ENCODE peak calls at places on chromosomes 16 and 17, in five cellular contexts. N is GM12865, D is fibroblast of lung, M is colonic mucosa, V is PC-3. Y is an unnamed sample.

GRCh38 chr17:10025224-10025623 is 120.2 kb upstream of the RCVRN start:
- DNase-seq in V (no peak), D (no peak), N (no peak), M (no peak), Y (no peak)

GRCh38 chr16:28168991-28169554 is 42.7 kb downstream of the XPO6 start:
- DNase-seq in N (no peak), V (no peak), D (no peak), M (no peak), Y (no peak)

GRCh38 chr17:39264119-39264518 is 38.4 kb upstream of the STAC2 start:
- DNase-seq in M (no peak), D (no peak), V (no peak), N (no peak), Y (no peak)

GRCh38 chr16:11394593-11394960 is 49.3 kb downstream of the RMI2 start:
- DNase-seq in D (no peak), M (no peak), N (no peak), V (no peak), Y (no peak)

GRCh38 chr17:79356839-79357447 is 253.9 kb downstream of the RBFOX3 start:
- DNase-seq in D (no peak), M (no peak), N (no peak), V (no peak), Y (no peak)

GRCh38 chr16:58032710-58033293 is 7.2 kb downstream of the MMP15 start:
- DNase-seq in M (no peak), N (no peak), D (no peak), V (no peak), Y (no peak)

GRCh38 chr17:14306602-14307001 is 5.7 kb downstream of the HS3ST3B1 start:
- DNase-seq in N (no peak), M (no peak), V (no peak), D (no peak), Y (no peak)

GRCh38 chr17:8225813-8226535 is 15.6 kb upstream of the AURKB start:
- DNase-seq in N (peak; percentile 89), V (peak; percentile 55), M (peak; percentile 84), D (peak; percentile 79), Y (no peak)

GRCh38 chr17:28018439-28019070 is 23.9 kb upstream of the NLK start:
- DNase-seq in D (peak; percentile 32), N (no peak), V (peak; percentile 66), M (no peak), Y (no peak)

GRCh38 chr16:85917012-85917411 is 18.1 kb downstream of the IRF8 start:
- DNase-seq in N (no peak), D (no peak), M (no peak), V (no peak), Y (no peak)

GRCh38 chr17:64236827-64237403 is 26.1 kb downstream of the TEX2 start:
- DNase-seq in D (peak; percentile 17), V (peak; percentile 46), M (no peak), N (no peak), Y (no peak)

GRCh38 chr17:283911-284675 is 68.5 kb downstream of the RPH3AL start:
- DNase-seq in V (no peak), N (no peak), M (no peak), D (no peak), Y (no peak)

GRCh38 chr16:35188288-35189155 is 1729.1 kb downstream of the TP53TG3F start:
- DNase-seq in M (no peak), D (no peak), V (no peak), N (no peak), Y (no peak)

GRCh38 chr16:77600555-77600954 is 121.8 kb upstream of the NUDT7 start:
- DNase-seq in V (no peak), D (no peak), M (no peak), N (no peak), Y (no peak)

GRCh38 chr17:2965621-2966275 is 97.7 kb downstream of the OR1D5 start:
- DNase-seq in N (no peak), D (peak; percentile 70), V (peak; percentile 71), M (no peak), Y (no peak)

GRCh38 chr16:23986455-23986854 is 150.7 kb downstream of the PRKCB start:
- DNase-seq in V (no peak), N (no peak), M (no peak), D (no peak), Y (no peak)

GRCh38 chr16:67429053-67429798 is 1.7 kb upstream of the HSD11B2 start:
- DNase-seq in D (no peak), N (no peak), V (no peak), M (peak; percentile 87), Y (no peak)

GRCh38 chr16:27520982-27521673 is 28.6 kb downstream of the GTF3C1 start:
- DNase-seq in M (no peak), V (no peak), D (peak; percentile 56), N (no peak), Y (no peak)

GRCh38 chr16:88595101-88595500 is 24.9 kb downstream of the ZC3H18 start:
- DNase-seq in D (no peak), V (no peak), M (no peak), N (no peak), Y (no peak)

GRCh38 chr16:83187404-83187803 is 560.6 kb downstream of the CDH13 start:
- DNase-seq in N (peak; percentile 31), M (no peak), V (peak; percentile 10), D (peak; percentile 81), Y (peak; percentile 47)

GRCh38 chr16:49439676-49440075 is 66.1 kb downstream of the C16orf78 start:
- DNase-seq in N (no peak), V (no peak), M (no peak), D (no peak), Y (no peak)

GRCh38 chr16:15725641-15726240 is 75.7 kb downstream of the NDE1 start:
- DNase-seq in D (no peak), N (no peak), V (no peak), M (no peak), Y (no peak)

GRCh38 chr17:12918132-12918531 is 99.7 kb downstream of the ELAC2 start:
- DNase-seq in M (no peak), N (no peak), V (peak; percentile 87), D (no peak), Y (no peak)

GRCh38 chr17:3534881-3535252 is 22.7 kb downstream of the TRPV3 start:
- DNase-seq in V (peak; percentile 58), M (peak; percentile 41), D (peak; percentile 20), N (peak; percentile 38), Y (no peak)

GRCh38 chr17:37831492-37831891 is 86.6 kb upstream of the HNF1B start:
- DNase-seq in N (no peak), D (no peak), M (no peak), V (no peak), Y (no peak)

GRCh38 chr17:40309938-40310510 is 1.0 kb downstream of the RARA start:
- DNase-seq in V (peak; percentile 31), M (peak; percentile 53), D (no peak), N (no peak), Y (no peak)

GRCh38 chr17:40253565-40253964 is 34.1 kb upstream of the CDC6 start:
- DNase-seq in N (no peak), M (no peak), D (no peak), V (no peak), Y (no peak)

GRCh38 chr16:84889066-84889465 is 69.3 kb downstream of the CRISPLD2 start:
- DNase-seq in V (no peak), M (no peak), N (no peak), D (peak; percentile 17), Y (no peak)

GRCh38 chr17:39252788-39253460 is 27.2 kb upstream of the STAC2 start:
- DNase-seq in M (no peak), N (no peak), D (no peak), V (no peak), Y (no peak)

GRCh38 chr17:57356722-57357391 is 100.5 kb downstream of the MSI2 start:
- DNase-seq in V (no peak), N (peak; percentile 83), M (no peak), D (peak; percentile 42), Y (no peak)

GRCh38 chr17:50947844-50948514 is 81.8 kb upstream of the TOB1 start:
- DNase-seq in N (no peak), D (no peak), M (peak; percentile 93), V (peak; percentile 46), Y (no peak)

GRCh38 chr17:3004150-3004801 is 59.1 kb downstream of the OR1D5 start:
- DNase-seq in M (peak; percentile 99), N (peak; percentile 75), V (peak; percentile 97), D (peak; percentile 95), Y (peak; percentile 85)

GRCh38 chr17:32899240-32900013 is 22.5 kb upstream of the MYO1D start:
- DNase-seq in M (no peak), D (no peak), V (no peak), N (no peak), Y (no peak)

GRCh38 chr16:70697601-70698170 is 11.8 kb upstream of the MTSS2 start:
- DNase-seq in N (no peak), M (no peak), V (no peak), D (peak; percentile 72), Y (peak; percentile 49)

GRCh38 chr16:5069048-5069447 is 2.6 kb upstream of the ALG1 start:
- DNase-seq in M (no peak), V (no peak), D (no peak), N (no peak), Y (no peak)
- H3K4me3 ChIP-seq in M (no peak overlapping the region), V (no peak overlapping the region), D (no peak overlapping the region), N (no peak overlapping the region), Y (no peak overlapping the region)

GRCh38 chr16:50627419-50627818 is 53.7 kb downstream of the SNX20 start:
- DNase-seq in D (peak; percentile 37), M (peak; percentile 35), N (peak; percentile 45), V (no peak), Y (no peak)
- TF ChIP-seq CTCF in D (peak; percentile 49), M (peak; percentile 21), N (peak; percentile 28), V (no peak), Y (peak; percentile 44)

GRCh38 chr16:79628501-79628975 is 28.0 kb upstream of the MAF start:
- DNase-seq in M (no peak), V (no peak), D (peak; percentile 96), N (peak; percentile 62), Y (peak; percentile 93)

GRCh38 chr16:79629003-79629402 is 28.5 kb upstream of the MAF start:
- DNase-seq in V (no peak), M (no peak), N (no peak), D (no peak), Y (no peak)

GRCh38 chr16:79623076-79623475 is 22.5 kb upstream of the MAF start:
- DNase-seq in D (no peak), M (no peak), V (no peak), N (no peak), Y (no peak)

GRCh38 chr16:79627092-79627491 is 26.6 kb upstream of the MAF start:
- DNase-seq in D (no peak), M (no peak), N (no peak), V (no peak), Y (no peak)

GRCh38 chr16:79625738-79626137 is 25.2 kb upstream of the MAF start:
- DNase-seq in N (no peak), D (no peak), M (no peak), V (no peak), Y (no peak)
- H3K4me3 ChIP-seq in N (no peak overlapping the region), D (no peak overlapping the region), M (no peak overlapping the region), V (no peak overlapping the region), Y (no peak overlapping the region)

DNA sequence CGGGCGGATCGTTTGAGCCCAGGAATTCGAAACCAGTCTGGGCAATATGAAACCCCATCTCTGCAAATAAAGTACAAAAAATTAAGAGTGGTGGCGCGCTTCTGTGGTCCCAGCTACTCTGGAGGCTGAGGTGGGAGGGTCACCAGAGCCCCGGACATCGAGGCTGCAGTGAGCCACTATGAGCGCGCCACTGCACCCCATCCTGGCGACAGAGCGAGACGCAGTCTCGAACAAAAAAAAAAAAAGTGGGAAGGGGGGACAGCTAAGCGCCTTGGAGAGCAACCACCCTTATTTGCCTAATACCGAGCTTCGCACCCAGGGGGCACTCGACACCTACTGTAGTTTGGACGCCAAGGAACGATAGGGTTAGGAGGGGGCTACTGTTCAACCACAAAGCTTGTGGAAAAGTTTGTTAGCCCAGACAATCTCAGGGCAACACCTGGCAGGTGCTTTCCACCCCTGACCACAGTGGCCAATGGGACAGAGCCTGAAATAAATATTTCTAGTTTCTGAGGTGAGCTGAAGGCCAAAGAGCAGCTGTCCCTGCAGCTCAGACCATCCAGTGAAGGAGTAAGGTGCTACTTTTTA is 847 bp upstream of the PSMC3IP start:
- DNase-seq in D (peak; percentile 59), M (peak; percentile 88), V (peak; percentile 74), N (peak; percentile 97), Y (peak; percentile 57)
- TF ChIP-seq CTCF in D (peak; percentile 77), M (peak; percentile 70), V (peak; percentile 75), N (peak; percentile 79), Y (peak; percentile 82)

Y was measured in astrocyte of the cerebellum.